ENCODE peak calls at places on chromosomes 11 and 22, in nine cellular contexts. One of them, this sample, is unnamed.

GRCh38 chr22:19975707-19976035 is 34.1 kb upstream of the TXNRD2 start:
- DNase-seq in putamen: no peak
- DNase-seq in transverse colon: no peak
- DNase-seq in stimulated activated CD4-positive, alpha-beta T cell treated with anti-CD3 and anti-CD28 coated beads, TNF-alpha, amount 100 ng/mL, for 4 hours: no peak
- DNase-seq in fibroblast of lung: no peak
- DNase-seq in mucosa of descending colon: no peak
- DNase-seq in neural crest cell: no peak
- DNase-seq in effector memory CD4-positive, alpha-beta T cell: no peak
- DNase-seq in WTC11: no peak
- DNase-seq in this sample: no peak

GRCh38 chr11:69917529-69917928 is 98.3 kb upstream of the FGF3 start:
- DNase-seq in fibroblast of lung: no peak
- DNase-seq in mucosa of descending colon: no peak
- DNase-seq in WTC11: no peak
- DNase-seq in neural crest cell: no peak
- DNase-seq in putamen: no peak
- DNase-seq in effector memory CD4-positive, alpha-beta T cell: no peak
- DNase-seq in stimulated activated CD4-positive, alpha-beta T cell treated with anti-CD3 and anti-CD28 coated beads, TNF-alpha, amount 100 ng/mL, for 4 hours: no peak
- DNase-seq in transverse colon: no peak
- DNase-seq in this sample: no peak

GRCh38 chr22:19291580-19292261 is at the start of gene CLTCL1:
- DNase-seq in neural crest cell: peak
- DNase-seq in effector memory CD4-positive, alpha-beta T cell: peak
- DNase-seq in fibroblast of lung: peak
- DNase-seq in stimulated activated CD4-positive, alpha-beta T cell treated with anti-CD3 and anti-CD28 coated beads, TNF-alpha, amount 100 ng/mL, for 4 hours: peak
- DNase-seq in transverse colon: peak
- DNase-seq in WTC11: peak
- DNase-seq in mucosa of descending colon: peak
- DNase-seq in putamen: peak
- DNase-seq in this sample: peak

GRCh38 chr11:107840120-107840479 is 18.5 kb downstream of the SLC35F2 start:
- DNase-seq in effector memory CD4-positive, alpha-beta T cell: no peak
- DNase-seq in stimulated activated CD4-positive, alpha-beta T cell treated with anti-CD3 and anti-CD28 coated beads, TNF-alpha, amount 100 ng/mL, for 4 hours: no peak
- DNase-seq in WTC11: no peak
- DNase-seq in fibroblast of lung: no peak
- DNase-seq in putamen: peak
- DNase-seq in mucosa of descending colon: no peak
- DNase-seq in neural crest cell: no peak
- DNase-seq in transverse colon: peak
- DNase-seq in this sample: no peak

GRCh38 chr11:95699631-95700470 is 89.7 kb downstream of the FAM76B start:
- DNase-seq in putamen: peak
- DNase-seq in transverse colon: no peak
- DNase-seq in fibroblast of lung: peak
- DNase-seq in WTC11: no peak
- DNase-seq in effector memory CD4-positive, alpha-beta T cell: no peak
- DNase-seq in neural crest cell: no peak
- DNase-seq in stimulated activated CD4-positive, alpha-beta T cell treated with anti-CD3 and anti-CD28 coated beads, TNF-alpha, amount 100 ng/mL, for 4 hours: no peak
- DNase-seq in mucosa of descending colon: no peak
- DNase-seq in this sample: no peak

GRCh38 chr11:86041975-86042378 is 26.9 kb downstream of the PICALM start:
- DNase-seq in neural crest cell: peak
- DNase-seq in transverse colon: peak
- DNase-seq in mucosa of descending colon: no peak
- DNase-seq in effector memory CD4-positive, alpha-beta T cell: peak
- DNase-seq in fibroblast of lung: peak
- DNase-seq in WTC11: peak
- DNase-seq in putamen: peak
- DNase-seq in stimulated activated CD4-positive, alpha-beta T cell treated with anti-CD3 and anti-CD28 coated beads, TNF-alpha, amount 100 ng/mL, for 4 hours: peak
- DNase-seq in this sample: peak

GRCh38 chr22:42742940-42743339 is 22.3 kb upstream of the A4GALT start:
- DNase-seq in putamen: no peak
- DNase-seq in effector memory CD4-positive, alpha-beta T cell: no peak
- DNase-seq in fibroblast of lung: no peak
- DNase-seq in stimulated activated CD4-positive, alpha-beta T cell treated with anti-CD3 and anti-CD28 coated beads, TNF-alpha, amount 100 ng/mL, for 4 hours: no peak
- DNase-seq in WTC11: peak
- DNase-seq in transverse colon: no peak
- DNase-seq in neural crest cell: no peak
- DNase-seq in mucosa of descending colon: no peak
- DNase-seq in this sample: no peak

GRCh38 chr11:61554172-61554988 is 26.5 kb downstream of the SYT7 start:
- DNase-seq in mucosa of descending colon: no peak
- DNase-seq in fibroblast of lung: no peak
- DNase-seq in putamen: no peak
- DNase-seq in neural crest cell: no peak
- DNase-seq in transverse colon: no peak
- DNase-seq in effector memory CD4-positive, alpha-beta T cell: no peak
- DNase-seq in WTC11: no peak
- DNase-seq in stimulated activated CD4-positive, alpha-beta T cell treated with anti-CD3 and anti-CD28 coated beads, TNF-alpha, amount 100 ng/mL, for 4 hours: peak
- DNase-seq in this sample: no peak

GRCh38 chr11:134515081-134515960 is 103.3 kb upstream of the B3GAT1 start:
- DNase-seq in transverse colon: peak
- DNase-seq in neural crest cell: no peak
- DNase-seq in fibroblast of lung: no peak
- DNase-seq in putamen: no peak
- DNase-seq in effector memory CD4-positive, alpha-beta T cell: no peak
- DNase-seq in mucosa of descending colon: peak
- DNase-seq in WTC11: no peak
- DNase-seq in stimulated activated CD4-positive, alpha-beta T cell treated with anti-CD3 and anti-CD28 coated beads, TNF-alpha, amount 100 ng/mL, for 4 hours: no peak
- DNase-seq in this sample: no peak

GRCh38 chr11:13288375-13289029 is 10.9 kb downstream of the BMAL1 start:
- DNase-seq in effector memory CD4-positive, alpha-beta T cell: no peak
- DNase-seq in WTC11: no peak
- DNase-seq in fibroblast of lung: peak
- DNase-seq in transverse colon: no peak
- DNase-seq in stimulated activated CD4-positive, alpha-beta T cell treated with anti-CD3 and anti-CD28 coated beads, TNF-alpha, amount 100 ng/mL, for 4 hours: no peak
- DNase-seq in neural crest cell: no peak
- DNase-seq in putamen: no peak
- DNase-seq in mucosa of descending colon: no peak
- DNase-seq in this sample: no peak

GRCh38 chr22:17767236-17768065 is 6.8 kb downstream of the BID start:
- DNase-seq in mucosa of descending colon: no peak
- DNase-seq in fibroblast of lung: no peak
- DNase-seq in transverse colon: no peak
- DNase-seq in WTC11: no peak
- DNase-seq in putamen: no peak
- DNase-seq in stimulated activated CD4-positive, alpha-beta T cell treated with anti-CD3 and anti-CD28 coated beads, TNF-alpha, amount 100 ng/mL, for 4 hours: peak
- DNase-seq in effector memory CD4-positive, alpha-beta T cell: no peak
- DNase-seq in neural crest cell: no peak
- DNase-seq in this sample: no peak

GRCh38 chr22:49815641-49816071 is 12.0 kb downstream of the BRD1 start:
- DNase-seq in effector memory CD4-positive, alpha-beta T cell: no peak
- DNase-seq in neural crest cell: no peak
- DNase-seq in WTC11: no peak
- DNase-seq in transverse colon: no peak
- DNase-seq in mucosa of descending colon: no peak
- DNase-seq in fibroblast of lung: peak
- DNase-seq in putamen: no peak
- DNase-seq in stimulated activated CD4-positive, alpha-beta T cell treated with anti-CD3 and anti-CD28 coated beads, TNF-alpha, amount 100 ng/mL, for 4 hours: no peak
- DNase-seq in this sample: peak

GRCh38 chr11:3614742-3615171 is 27.0 kb downstream of the ART5 start:
- DNase-seq in effector memory CD4-positive, alpha-beta T cell: no peak
- DNase-seq in transverse colon: peak
- DNase-seq in putamen: no peak
- DNase-seq in neural crest cell: no peak
- DNase-seq in fibroblast of lung: no peak
- DNase-seq in WTC11: no peak
- DNase-seq in mucosa of descending colon: no peak
- DNase-seq in stimulated activated CD4-positive, alpha-beta T cell treated with anti-CD3 and anti-CD28 coated beads, TNF-alpha, amount 100 ng/mL, for 4 hours: peak
- DNase-seq in this sample: no peak

GRCh38 chr11:46120361-46120710 is 918 bp downstream of the PHF21A start:
- DNase-seq in mucosa of descending colon: peak
- DNase-seq in neural crest cell: peak
- DNase-seq in fibroblast of lung: peak
- DNase-seq in transverse colon: peak
- DNase-seq in effector memory CD4-positive, alpha-beta T cell: no peak
- DNase-seq in WTC11: no peak
- DNase-seq in putamen: no peak
- DNase-seq in stimulated activated CD4-positive, alpha-beta T cell treated with anti-CD3 and anti-CD28 coated beads, TNF-alpha, amount 100 ng/mL, for 4 hours: no peak
- DNase-seq in this sample: no peak

GRCh38 chr22:37176464-37177061 is 11.5 kb downstream of the C1QTNF6 start:
- DNase-seq in effector memory CD4-positive, alpha-beta T cell: no peak
- DNase-seq in putamen: no peak
- DNase-seq in neural crest cell: no peak
- DNase-seq in fibroblast of lung: peak
- DNase-seq in mucosa of descending colon: peak
- DNase-seq in stimulated activated CD4-positive, alpha-beta T cell treated with anti-CD3 and anti-CD28 coated beads, TNF-alpha, amount 100 ng/mL, for 4 hours: no peak
- DNase-seq in WTC11: no peak
- DNase-seq in transverse colon: peak
- DNase-seq in this sample: no peak

GRCh38 chr11:8263769-8264410 is at the start of gene LMO1:
- DNase-seq in putamen: peak
- DNase-seq in neural crest cell: peak
- DNase-seq in stimulated activated CD4-positive, alpha-beta T cell treated with anti-CD3 and anti-CD28 coated beads, TNF-alpha, amount 100 ng/mL, for 4 hours: peak
- DNase-seq in effector memory CD4-positive, alpha-beta T cell: peak
- DNase-seq in mucosa of descending colon: peak
- DNase-seq in WTC11: peak
- DNase-seq in fibroblast of lung: peak
- DNase-seq in transverse colon: peak
- DNase-seq in this sample: peak

GRCh38 chr22:41833369-41834004 is 582 bp downstream of the SREBF2 start:
- DNase-seq in effector memory CD4-positive, alpha-beta T cell: peak
- DNase-seq in putamen: peak
- DNase-seq in mucosa of descending colon: peak
- DNase-seq in neural crest cell: peak
- DNase-seq in stimulated activated CD4-positive, alpha-beta T cell treated with anti-CD3 and anti-CD28 coated beads, TNF-alpha, amount 100 ng/mL, for 4 hours: peak
- DNase-seq in transverse colon: peak
- DNase-seq in WTC11: peak
- DNase-seq in fibroblast of lung: peak
- DNase-seq in this sample: no peak

GRCh38 chr11:121449123-121449522 is 3.0 kb upstream of the SORL1 start:
- DNase-seq in effector memory CD4-positive, alpha-beta T cell: no peak
- DNase-seq in stimulated activated CD4-positive, alpha-beta T cell treated with anti-CD3 and anti-CD28 coated beads, TNF-alpha, amount 100 ng/mL, for 4 hours: no peak
- DNase-seq in transverse colon: no peak
- DNase-seq in WTC11: no peak
- DNase-seq in putamen: no peak
- DNase-seq in fibroblast of lung: no peak
- DNase-seq in neural crest cell: no peak
- DNase-seq in mucosa of descending colon: no peak
- DNase-seq in this sample: no peak

GRCh38 chr11:64165482-64165841 is 451 bp downstream of the MACROD1 start:
- DNase-seq in WTC11: no peak
- DNase-seq in effector memory CD4-positive, alpha-beta T cell: no peak
- DNase-seq in mucosa of descending colon: no peak
- DNase-seq in fibroblast of lung: no peak
- DNase-seq in neural crest cell: peak
- DNase-seq in transverse colon: peak
- DNase-seq in stimulated activated CD4-positive, alpha-beta T cell treated with anti-CD3 and anti-CD28 coated beads, TNF-alpha, amount 100 ng/mL, for 4 hours: no peak
- DNase-seq in putamen: no peak
- DNase-seq in this sample: no peak

GRCh38 chr11:16785520-16786128 is 47.2 kb downstream of the C11orf58 start:
- DNase-seq in stimulated activated CD4-positive, alpha-beta T cell treated with anti-CD3 and anti-CD28 coated beads, TNF-alpha, amount 100 ng/mL, for 4 hours: peak
- DNase-seq in neural crest cell: peak
- DNase-seq in fibroblast of lung: peak
- DNase-seq in transverse colon: peak
- DNase-seq in effector memory CD4-positive, alpha-beta T cell: no peak
- DNase-seq in mucosa of descending colon: peak
- DNase-seq in WTC11: peak
- DNase-seq in putamen: peak
- DNase-seq in this sample: peak

GRCh38 chr11:2672553-2673249 is 27.1 kb downstream of the KCNQ1OT1 start:
- DNase-seq in effector memory CD4-positive, alpha-beta T cell: no peak
- DNase-seq in putamen: no peak
- DNase-seq in transverse colon: no peak
- DNase-seq in mucosa of descending colon: no peak
- DNase-seq in stimulated activated CD4-positive, alpha-beta T cell treated with anti-CD3 and anti-CD28 coated beads, TNF-alpha, amount 100 ng/mL, for 4 hours: no peak
- DNase-seq in neural crest cell: no peak
- DNase-seq in WTC11: no peak
- DNase-seq in fibroblast of lung: no peak
- DNase-seq in this sample: no peak

GRCh38 chr11:12799373-12799835 is 125.2 kb downstream of the TEAD1 start:
- DNase-seq in putamen: no peak
- DNase-seq in stimulated activated CD4-positive, alpha-beta T cell treated with anti-CD3 and anti-CD28 coated beads, TNF-alpha, amount 100 ng/mL, for 4 hours: no peak
- DNase-seq in WTC11: no peak
- DNase-seq in neural crest cell: no peak
- DNase-seq in transverse colon: no peak
- DNase-seq in effector memory CD4-positive, alpha-beta T cell: no peak
- DNase-seq in mucosa of descending colon: no peak
- DNase-seq in fibroblast of lung: peak
- DNase-seq in this sample: no peak

GRCh38 chr11:34651551-34651950 is 30.7 kb downstream of the EHF start:
- DNase-seq in fibroblast of lung: peak
- DNase-seq in neural crest cell: no peak
- DNase-seq in putamen: no peak
- DNase-seq in stimulated activated CD4-positive, alpha-beta T cell treated with anti-CD3 and anti-CD28 coated beads, TNF-alpha, amount 100 ng/mL, for 4 hours: no peak
- DNase-seq in transverse colon: no peak
- DNase-seq in mucosa of descending colon: no peak
- DNase-seq in effector memory CD4-positive, alpha-beta T cell: no peak
- DNase-seq in WTC11: no peak
- DNase-seq in this sample: no peak

GRCh38 chr11:46277313-46277622 is 194 bp upstream of the CREB3L1 start:
- DNase-seq in fibroblast of lung: peak
- DNase-seq in transverse colon: no peak
- DNase-seq in mucosa of descending colon: no peak
- DNase-seq in effector memory CD4-positive, alpha-beta T cell: no peak
- DNase-seq in stimulated activated CD4-positive, alpha-beta T cell treated with anti-CD3 and anti-CD28 coated beads, TNF-alpha, amount 100 ng/mL, for 4 hours: no peak
- DNase-seq in WTC11: no peak
- DNase-seq in neural crest cell: no peak
- DNase-seq in putamen: no peak
- DNase-seq in this sample: no peak

GRCh38 chr22:46635756-46636155 is 15.6 kb downstream of the GRAMD4 start:
- DNase-seq in mucosa of descending colon: no peak
- DNase-seq in putamen: no peak
- DNase-seq in fibroblast of lung: no peak
- DNase-seq in effector memory CD4-positive, alpha-beta T cell: no peak
- DNase-seq in neural crest cell: no peak
- DNase-seq in transverse colon: no peak
- DNase-seq in WTC11: peak
- DNase-seq in stimulated activated CD4-positive, alpha-beta T cell treated with anti-CD3 and anti-CD28 coated beads, TNF-alpha, amount 100 ng/mL, for 4 hours: no peak
- DNase-seq in this sample: no peak

GRCh38 chr11:299951-300735 is 817 bp upstream of the IFITM5 start:
- DNase-seq in putamen: no peak
- DNase-seq in fibroblast of lung: no peak
- DNase-seq in neural crest cell: no peak
- DNase-seq in WTC11: no peak
- DNase-seq in effector memory CD4-positive, alpha-beta T cell: no peak
- DNase-seq in mucosa of descending colon: peak
- DNase-seq in transverse colon: no peak
- DNase-seq in stimulated activated CD4-positive, alpha-beta T cell treated with anti-CD3 and anti-CD28 coated beads, TNF-alpha, amount 100 ng/mL, for 4 hours: no peak
- DNase-seq in this sample: no peak

GRCh38 chr22:23248583-23248982 is 68.3 kb downstream of the BCR start:
- DNase-seq in mucosa of descending colon: no peak
- DNase-seq in stimulated activated CD4-positive, alpha-beta T cell treated with anti-CD3 and anti-CD28 coated beads, TNF-alpha, amount 100 ng/mL, for 4 hours: no peak
- DNase-seq in fibroblast of lung: peak
- DNase-seq in transverse colon: no peak
- DNase-seq in WTC11: no peak
- DNase-seq in effector memory CD4-positive, alpha-beta T cell: no peak
- DNase-seq in putamen: no peak
- DNase-seq in neural crest cell: no peak
- DNase-seq in this sample: peak

GRCh38 chr11:91305402-91305801 is 919.2 kb upstream of the FAT3 start:
- DNase-seq in mucosa of descending colon: no peak
- DNase-seq in neural crest cell: no peak
- DNase-seq in effector memory CD4-positive, alpha-beta T cell: no peak
- DNase-seq in fibroblast of lung: no peak
- DNase-seq in transverse colon: no peak
- DNase-seq in WTC11: no peak
- DNase-seq in stimulated activated CD4-positive, alpha-beta T cell treated with anti-CD3 and anti-CD28 coated beads, TNF-alpha, amount 100 ng/mL, for 4 hours: no peak
- DNase-seq in putamen: no peak
- DNase-seq in this sample: no peak

GRCh38 chr22:39256186-39256552 is 11.4 kb upstream of the PDGFB start:
- DNase-seq in stimulated activated CD4-positive, alpha-beta T cell treated with anti-CD3 and anti-CD28 coated beads, TNF-alpha, amount 100 ng/mL, for 4 hours: no peak
- DNase-seq in fibroblast of lung: no peak
- DNase-seq in putamen: no peak
- DNase-seq in neural crest cell: no peak
- DNase-seq in WTC11: no peak
- DNase-seq in mucosa of descending colon: no peak
- DNase-seq in transverse colon: no peak
- DNase-seq in effector memory CD4-positive, alpha-beta T cell: no peak
- DNase-seq in this sample: no peak

GRCh38 chr22:44047891-44048301 is 23.8 kb downstream of the PARVB start:
- DNase-seq in mucosa of descending colon: no peak
- DNase-seq in neural crest cell: no peak
- DNase-seq in stimulated activated CD4-positive, alpha-beta T cell treated with anti-CD3 and anti-CD28 coated beads, TNF-alpha, amount 100 ng/mL, for 4 hours: no peak
- DNase-seq in transverse colon: no peak
- DNase-seq in fibroblast of lung: no peak
- DNase-seq in WTC11: no peak
- DNase-seq in effector memory CD4-positive, alpha-beta T cell: no peak
- DNase-seq in putamen: no peak
- DNase-seq in this sample: no peak

GRCh38 chr11:131546218-131546895 is 175.9 kb downstream of the NTM start:
- DNase-seq in neural crest cell: no peak
- DNase-seq in stimulated activated CD4-positive, alpha-beta T cell treated with anti-CD3 and anti-CD28 coated beads, TNF-alpha, amount 100 ng/mL, for 4 hours: no peak
- DNase-seq in putamen: no peak
- DNase-seq in fibroblast of lung: peak
- DNase-seq in effector memory CD4-positive, alpha-beta T cell: no peak
- DNase-seq in mucosa of descending colon: no peak
- DNase-seq in WTC11: peak
- DNase-seq in transverse colon: no peak
- DNase-seq in this sample: no peak

This sample was measured in renal cortical epithelial cell.